ENCODE peak calls at places on chromosome 5, in six cellular contexts. D is HCT116, P is endothelial cell of umbilical vein, Q is GM12878, Z is HepG2, K is H1. S is an unnamed sample.

GRCh38 chr5:179668404-179668803 is 12.4 kb downstream of the CBY3 start:
- DNase-seq in D (peak), P (peak), Q (no peak), Z (peak), K (peak), S (peak)

GRCh38 chr5:66558562-66558961 is 37.6 kb upstream of the MAST4 start:
- DNase-seq in D (no peak), P (no peak), Q (peak), Z (no peak), K (no peak), S (no peak)

GRCh38 chr5:110356687-110357086 is 369.8 kb downstream of the TMEM232 start:
- DNase-seq in D (no peak), P (no peak), Q (no peak), Z (no peak), K (no peak), S (no peak)

GRCh38 chr5:160467555-160468418 is 46.1 kb downstream of the PTTG1 start:
- DNase-seq in D (no peak), P (peak), Q (peak), Z (peak), K (peak), S (peak)

GRCh38 chr5:117131876-117132275 is 557.3 kb upstream of the SEMA6A start:
- DNase-seq in D (no peak), P (no peak), Q (no peak), Z (no peak), K (no peak), S (no peak)

GRCh38 chr5:149130932-149131273 is 10.4 kb upstream of the ABLIM3 start:
- DNase-seq in D (no peak), P (no peak), Q (no peak), Z (no peak), K (no peak), S (no peak)

GRCh38 chr5:34556514-34556782 is 99.7 kb upstream of the RAI14 start:
- DNase-seq in D (no peak), P (no peak), Q (no peak), Z (no peak), K (no peak), S (no peak)

GRCh38 chr5:73796164-73797141 is 170.5 kb downstream of the ARHGEF28 start:
- DNase-seq in D (no peak), P (peak), Q (peak), Z (peak), K (no peak), S (peak)

GRCh38 chr5:138274189-138274853 is at the start of gene GFRA3:
- DNase-seq in D (no peak), P (no peak), Q (no peak), Z (no peak), K (peak), S (no peak)

GRCh38 chr5:122668552-122668951 is 106.3 kb upstream of the SNX2 start:
- DNase-seq in D (no peak), P (no peak), Q (no peak), Z (no peak), K (no peak), S (no peak)

GRCh38 chr5:172412724-172413260 is 41.5 kb downstream of the SH3PXD2B start:
- DNase-seq in D (no peak), P (peak), Q (peak), Z (no peak), K (no peak), S (peak)

GRCh38 chr5:80368666-80369270 is 39.1 kb upstream of the ZFYVE16 start:
- DNase-seq in D (no peak), P (no peak), Q (no peak), Z (no peak), K (no peak), S (no peak)

GRCh38 chr5:150766265-150766664 is 7.4 kb upstream of the DCTN4 start:
- DNase-seq in D (no peak), P (no peak), Q (no peak), Z (no peak), K (no peak), S (no peak)

GRCh38 chr5:141637266-141637692 is 482 bp downstream of the RELL2 start:
- DNase-seq in D (no peak), P (no peak), Q (no peak), Z (no peak), K (no peak), S (no peak)

GRCh38 chr5:81359108-81359507 is 34.8 kb downstream of the ACOT12 start:
- DNase-seq in D (no peak), P (no peak), Q (no peak), Z (no peak), K (peak), S (no peak)

GRCh38 chr5:74342948-74343682 is 297.4 kb downstream of the ENC1 start:
- DNase-seq in D (no peak), P (no peak), Q (no peak), Z (no peak), K (no peak), S (peak)

GRCh38 chr5:157312492-157312891 is 46.6 kb downstream of the CYFIP2 start:
- DNase-seq in D (peak), P (peak), Q (peak), Z (peak), K (no peak), S (peak)

GRCh38 chr5:40679998-40680681 is 425 bp downstream of the PTGER4 start:
- DNase-seq in D (no peak), P (no peak), Q (no peak), Z (no peak), K (no peak), S (no peak)

GRCh38 chr5:172765766-172766286 is 5.2 kb downstream of the DUSP1 start:
- DNase-seq in D (no peak), P (no peak), Q (no peak), Z (no peak), K (no peak), S (peak)

GRCh38 chr5:23466401-23466886 is 41.0 kb upstream of the PRDM9 start:
- DNase-seq in D (no peak), P (no peak), Q (no peak), Z (peak), K (no peak), S (no peak)

GRCh38 chr5:166285385-166285784 is 2006.1 kb upstream of the WWC1 start:
- DNase-seq in D (no peak), P (no peak), Q (no peak), Z (no peak), K (no peak), S (no peak)

GRCh38 chr5:178551468-178551867 is 38.7 kb downstream of the COL23A1 start:
- DNase-seq in D (no peak), P (no peak), Q (no peak), Z (no peak), K (no peak), S (no peak)

GRCh38 chr5:170623576-170624181 is 119.9 kb downstream of the KCNIP1 start:
- DNase-seq in D (peak), P (peak), Q (no peak), Z (peak), K (peak), S (peak)

GRCh38 chr5:17240487-17240886 is 23.1 kb downstream of the BASP1 start:
- DNase-seq in D (no peak), P (no peak), Q (no peak), Z (no peak), K (no peak), S (no peak)

GRCh38 chr5:139091439-139092156 is 106.6 kb downstream of the SIL1 start:
- DNase-seq in D (no peak), P (no peak), Q (no peak), Z (no peak), K (no peak), S (no peak)

GRCh38 chr5:119897537-119898370 is 268.4 kb downstream of the FAM170A start:
- DNase-seq in D (no peak), P (no peak), Q (no peak), Z (no peak), K (no peak), S (no peak)

GRCh38 chr5:95591490-95591901 is 28.4 kb upstream of the GPR150 start:
- DNase-seq in D (peak), P (peak), Q (no peak), Z (peak), K (no peak), S (peak)

GRCh38 chr5:172542651-172543131 is 88.4 kb upstream of the SH3PXD2B start:
- DNase-seq in D (no peak), P (no peak), Q (no peak), Z (no peak), K (peak), S (no peak)

GRCh38 chr5:10530601-10531320 is 33.1 kb upstream of the ANKRD33B start:
- DNase-seq in D (no peak), P (no peak), Q (no peak), Z (no peak), K (no peak), S (no peak)

GRCh38 chr5:10527281-10527950 is 36.5 kb upstream of the ANKRD33B start:
- DNase-seq in D (no peak), P (no peak), Q (no peak), Z (no peak), K (no peak), S (peak)

GRCh38 chr5:10525124-10525495 is 38.8 kb upstream of the ANKRD33B start:
- DNase-seq in D (no peak), P (no peak), Q (no peak), Z (no peak), K (no peak), S (no peak)

GRCh38 chr5:10528827-10529226 is 35.0 kb upstream of the ANKRD33B start:
- DNase-seq in D (no peak), P (no peak), Q (no peak), Z (no peak), K (no peak), S (no peak)

DNA sequence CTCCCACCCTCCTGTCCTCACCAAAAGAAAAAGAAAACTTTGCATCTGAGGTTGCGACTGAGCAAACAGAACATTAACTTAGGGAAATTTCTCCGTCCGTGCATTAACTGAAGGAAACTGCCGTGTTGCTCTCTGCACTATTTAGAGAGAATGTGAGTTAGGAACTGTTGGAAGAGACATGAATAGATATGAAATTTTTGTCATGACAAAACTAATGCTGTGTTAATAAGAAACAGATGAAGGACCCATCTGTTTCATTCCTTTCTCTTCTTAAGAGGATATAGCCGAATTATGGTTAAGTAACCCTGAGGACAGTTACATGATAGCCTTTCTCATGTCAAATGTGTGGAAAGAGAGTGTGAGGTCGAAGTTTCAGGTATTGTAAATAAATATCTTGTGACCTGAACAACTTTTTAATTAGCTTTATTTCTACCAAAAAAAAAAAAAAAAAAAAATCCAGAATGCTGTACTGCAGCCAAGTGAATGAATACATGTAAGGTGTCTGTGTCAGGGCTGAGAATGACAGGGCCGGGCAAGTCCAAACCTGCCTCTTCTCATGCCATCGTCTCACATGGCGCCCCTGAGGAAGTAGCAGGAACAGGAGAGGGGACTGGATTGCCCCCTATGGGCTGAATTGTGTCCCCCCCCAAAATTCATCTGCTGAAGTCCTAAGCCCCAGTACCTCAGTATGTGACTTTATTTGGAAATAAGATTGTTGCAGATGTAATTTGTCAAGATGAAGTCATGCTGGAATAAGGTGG is 35.6 kb upstream of the ANKRD33B start:
- DNase-seq in D (no peak), P (no peak), Q (no peak), Z (no peak), K (no peak), S (peak)
- H3K9ac ChIP-seq in D (no peak), P (no peak), Q (no peak), Z (no peak), K (no peak), S (no peak)

GRCh38 chr5:62412549-62413329 is at the start of gene IPO11:
- DNase-seq in D (peak), P (peak), Q (peak), Z (peak), K (peak), S (peak)
- TF ChIP-seq POLR2A in D (peak), P (peak), Q (peak), Z (peak), K (peak), S (peak)

GRCh38 chr5:2917524-2917923 is 166.0 kb upstream of the IRX2 start:
- DNase-seq in D (no peak), P (no peak), Q (no peak), Z (no peak), K (peak), S (no peak)
- H3K9ac ChIP-seq in D (no peak), P (no peak), Q (no peak), Z (no peak), K (no peak), S (no peak)

DNA sequence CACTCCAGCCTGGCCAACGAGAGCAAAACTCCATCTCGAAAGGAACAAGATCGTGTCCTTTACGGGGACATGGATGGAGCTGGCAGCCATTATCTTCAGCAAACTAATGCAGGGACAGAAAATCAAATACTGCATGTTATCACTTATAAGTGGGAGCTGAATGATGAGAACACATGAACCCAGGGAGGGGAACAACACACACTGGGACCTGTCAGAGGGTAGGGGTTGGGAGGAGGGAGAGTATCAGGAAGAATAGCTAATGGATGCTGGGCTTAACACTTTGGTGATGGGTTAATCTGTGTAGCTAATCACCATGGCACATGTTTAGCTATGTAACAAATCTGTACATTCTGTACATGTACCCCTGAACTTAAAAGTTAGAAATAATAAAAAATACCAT is 40.9 kb downstream of the NMUR2 start:
- DNase-seq in D (no peak), P (no peak), Q (no peak), Z (no peak), K (no peak), S (no peak)
- TF ChIP-seq POLR2A in D (no peak), P (no peak), Q (no peak), Z (no peak), K (no peak), S (no peak)

S was measured in IMR-90.